ENCODE peak calls at places on chromosomes 3 and 15, in nine cellular contexts. Z is activated B cell treated with CpG ODN at 0.5 μM for 24 hours; N is stimulated activated CD4-positive, alpha-beta T cell treated with anti-CD3 and anti-CD28 coated beads, Interleukin-15, amount 100 ng/mL, for 1 hour; U is AG04450; Y is NCI-H1092 treated with DMSO at 0.1 percent for 48 hours; L is EL; A is effector CD4-positive, alpha-beta T cell; G is hepatic stellate cell; I is sciatic nerve. Q is an unnamed sample.
A peak's percentile ranks its signal among the peaks of the same experiment; 100 is the strongest.

GRCh38 chr3:13364602-13365271 is 55.4 kb downstream of the NUP210 start:
- DNase-seq in Z (no peak), L (no peak), G (no peak), Y (no peak), A (no peak), I (no peak), N (no peak), U (no peak), Q (no peak)

GRCh38 chr15:64014995-64015394 is 31.3 kb downstream of the DAPK2 start:
- DNase-seq in G (no peak), Y (no peak), U (no peak), N (no peak), A (no peak), L (no peak), I (no peak), Z (no peak), Q (no peak)

GRCh38 chr3:134463676-134464611 is 21.8 kb downstream of the ANAPC13 start:
- DNase-seq in Y (no peak), U (peak; percentile 96), A (no peak), Z (no peak), N (no peak), L (peak; percentile 98), I (peak; percentile 89), G (peak; percentile 80), Q (no peak)

GRCh38 chr3:15967577-15967976 is 169.8 kb upstream of the ANKRD28 start:
- DNase-seq in U (no peak), G (no peak), N (no peak), Z (no peak), L (no peak), Y (no peak), I (no peak), A (no peak), Q (no peak)

GRCh38 chr3:187130346-187131066 is 8.8 kb downstream of the RPL39L start:
- DNase-seq in U (peak; percentile 10), Y (no peak), Z (no peak), A (peak; percentile 41), L (peak; percentile 75), G (peak; percentile 32), I (no peak), N (no peak), Q (peak; percentile 11)

GRCh38 chr3:170007031-170007663 is 30.6 kb upstream of the GPR160 start:
- DNase-seq in U (peak; percentile 32), N (no peak), A (no peak), I (no peak), G (peak; percentile 17), Y (no peak), L (peak; percentile 49), Z (no peak), Q (peak; percentile 17)

GRCh38 chr3:124986153-124987143 is 51.9 kb upstream of the MUC13 start:
- DNase-seq in I (no peak), G (peak; percentile 82), L (peak; percentile 99), A (no peak), U (peak; percentile 69), Z (no peak), N (no peak), Y (no peak), Q (no peak)

GRCh38 chr3:128468285-128468790 is 1.6 kb upstream of the DNAJB8 start:
- DNase-seq in A (no peak), U (no peak), L (no peak), Z (no peak), G (no peak), Y (no peak), I (no peak), N (no peak), Q (no peak)